ENCODE peak calls at places on chromosomes 5 and 9, in ten cellular contexts. One of them, this sample, is unnamed.

GRCh38 chr5:154652746-154653417 is 102.3 kb upstream of the LARP1 start:
- DNase-seq in right cardiac atrium: no peak
- DNase-seq in fibroblast of lung: no peak
- DNase-seq in AG04450: no peak
- DNase-seq in foreskin fibroblast: no peak
- DNase-seq in lower leg skin: no peak
- DNase-seq in kidney: peak; percentile 15
- DNase-seq in epithelial cell of proximal tubule: no peak
- DNase-seq in fibroblast of the aortic adventitia: peak; percentile 9
- DNase-seq in WERI-Rb-1: no peak
- DNase-seq in this sample: no peak

GRCh38 chr5:43432486-43433365 is 20.5 kb upstream of the CCL28 start:
- DNase-seq in right cardiac atrium: peak; percentile 76
- DNase-seq in fibroblast of lung: peak; percentile 87
- DNase-seq in AG04450: no peak
- DNase-seq in foreskin fibroblast: peak; percentile 72
- DNase-seq in lower leg skin: peak; percentile 77
- DNase-seq in kidney: peak; percentile 92
- DNase-seq in epithelial cell of proximal tubule: peak; percentile 96
- DNase-seq in fibroblast of the aortic adventitia: peak; percentile 94
- DNase-seq in WERI-Rb-1: no peak
- DNase-seq in this sample: no peak

GRCh38 chr5:79802404-79802803 is 112.8 kb downstream of the CMYA5 start:
- DNase-seq in right cardiac atrium: no peak
- DNase-seq in fibroblast of lung: no peak
- DNase-seq in AG04450: no peak
- DNase-seq in foreskin fibroblast: no peak
- DNase-seq in lower leg skin: no peak
- DNase-seq in kidney: no peak
- DNase-seq in epithelial cell of proximal tubule: no peak
- DNase-seq in fibroblast of the aortic adventitia: no peak
- DNase-seq in WERI-Rb-1: no peak
- DNase-seq in this sample: no peak

GRCh38 chr5:64635056-64635686 is 55.1 kb upstream of the SHISAL2B start:
- DNase-seq in right cardiac atrium: no peak
- DNase-seq in fibroblast of lung: peak; percentile 62
- DNase-seq in AG04450: peak; percentile 15
- DNase-seq in foreskin fibroblast: peak; percentile 20
- DNase-seq in lower leg skin: no peak
- DNase-seq in kidney: no peak
- DNase-seq in epithelial cell of proximal tubule: no peak
- DNase-seq in fibroblast of the aortic adventitia: peak; percentile 64
- DNase-seq in WERI-Rb-1: no peak
- DNase-seq in this sample: peak; percentile 29

GRCh38 chr5:157004893-157005551 is 42.0 kb upstream of the TIMD4 start:
- DNase-seq in right cardiac atrium: no peak
- DNase-seq in fibroblast of lung: no peak
- DNase-seq in AG04450: no peak
- DNase-seq in foreskin fibroblast: no peak
- DNase-seq in lower leg skin: no peak
- DNase-seq in kidney: no peak
- DNase-seq in epithelial cell of proximal tubule: peak; percentile 72
- DNase-seq in fibroblast of the aortic adventitia: no peak
- DNase-seq in WERI-Rb-1: no peak
- DNase-seq in this sample: no peak

GRCh38 chr5:179373961-179374505 is 28.8 kb upstream of the ADAMTS2 start:
- DNase-seq in right cardiac atrium: no peak
- DNase-seq in fibroblast of lung: no peak
- DNase-seq in AG04450: no peak
- DNase-seq in foreskin fibroblast: no peak
- DNase-seq in lower leg skin: no peak
- DNase-seq in kidney: peak; percentile 51
- DNase-seq in epithelial cell of proximal tubule: no peak
- DNase-seq in fibroblast of the aortic adventitia: no peak
- DNase-seq in WERI-Rb-1: no peak
- DNase-seq in this sample: no peak

GRCh38 chr5:2863675-2864433 is 112.4 kb upstream of the IRX2 start:
- DNase-seq in right cardiac atrium: no peak
- DNase-seq in fibroblast of lung: no peak
- DNase-seq in AG04450: no peak
- DNase-seq in foreskin fibroblast: no peak
- DNase-seq in lower leg skin: no peak
- DNase-seq in kidney: no peak
- DNase-seq in epithelial cell of proximal tubule: no peak
- DNase-seq in fibroblast of the aortic adventitia: no peak
- DNase-seq in WERI-Rb-1: no peak
- DNase-seq in this sample: no peak

GRCh38 chr9:130890869-130891698 is 5.5 kb downstream of the QRFP start:
- DNase-seq in right cardiac atrium: no peak
- DNase-seq in fibroblast of lung: no peak
- DNase-seq in AG04450: no peak
- DNase-seq in foreskin fibroblast: no peak
- DNase-seq in lower leg skin: no peak
- DNase-seq in kidney: peak; percentile 49
- DNase-seq in epithelial cell of proximal tubule: no peak
- DNase-seq in fibroblast of the aortic adventitia: no peak
- DNase-seq in WERI-Rb-1: no peak
- DNase-seq in this sample: no peak

DNA sequence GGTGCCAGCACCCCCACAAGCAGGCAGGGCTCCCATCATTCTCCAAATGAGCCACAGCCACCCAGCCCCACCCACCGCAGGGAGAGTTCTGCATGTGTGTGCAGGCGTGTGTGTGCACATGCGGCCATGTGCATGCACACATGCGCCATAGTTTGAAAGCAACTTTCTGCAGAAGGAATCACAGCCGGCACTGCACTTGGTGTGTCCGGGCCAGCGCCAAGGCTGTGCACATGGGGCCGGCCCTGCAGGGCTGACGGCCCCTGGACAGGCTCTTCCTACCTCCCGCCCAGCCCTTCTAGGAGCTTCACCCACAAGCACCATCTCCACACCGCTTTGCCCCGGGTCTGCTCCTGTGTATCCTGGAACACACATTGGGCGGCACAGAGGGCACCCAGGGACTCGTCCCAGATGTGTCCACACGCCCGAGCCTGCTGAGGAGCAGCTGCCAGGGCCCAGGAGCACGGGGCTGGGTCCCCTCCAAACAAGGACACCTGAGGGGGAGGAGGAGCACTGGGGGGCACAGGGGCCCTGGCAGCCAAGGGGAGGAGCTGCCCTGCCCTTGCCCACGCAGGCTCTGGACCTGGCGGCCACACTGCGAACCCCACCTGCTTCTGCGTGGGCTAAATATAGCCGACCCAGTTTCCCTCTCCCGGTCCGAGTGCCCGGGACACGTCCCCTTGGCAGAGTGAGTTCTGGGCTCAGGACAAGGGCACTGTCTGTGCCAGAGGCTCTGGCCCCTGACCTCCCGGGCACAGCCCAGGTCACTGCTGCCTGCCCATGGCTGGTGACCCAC is 19.1 kb downstream of the TPPP start:
- DNase-seq in right cardiac atrium: peak; percentile 32
- DNase-seq in fibroblast of lung: no peak
- DNase-seq in AG04450: no peak
- DNase-seq in foreskin fibroblast: no peak
- DNase-seq in lower leg skin: no peak
- DNase-seq in kidney: peak; percentile 68
- DNase-seq in epithelial cell of proximal tubule: no peak
- DNase-seq in fibroblast of the aortic adventitia: no peak
- DNase-seq in WERI-Rb-1: no peak
- DNase-seq in this sample: no peak
- H3K4me3 ChIP-seq in right cardiac atrium: no peak overlapping the region
- H3K4me3 ChIP-seq in fibroblast of lung: no peak overlapping the region
- H3K4me3 ChIP-seq in AG04450: no peak overlapping the region
- H3K4me3 ChIP-seq in foreskin fibroblast: no peak overlapping the region
- H3K4me3 ChIP-seq in lower leg skin: no peak overlapping the region
- H3K4me3 ChIP-seq in kidney: no peak overlapping the region
- H3K4me3 ChIP-seq in epithelial cell of proximal tubule: no peak overlapping the region
- H3K4me3 ChIP-seq in fibroblast of the aortic adventitia: no peak overlapping the region
- H3K4me3 ChIP-seq in WERI-Rb-1: no peak overlapping the region
- H3K4me3 ChIP-seq in this sample: no peak overlapping the region

DNA sequence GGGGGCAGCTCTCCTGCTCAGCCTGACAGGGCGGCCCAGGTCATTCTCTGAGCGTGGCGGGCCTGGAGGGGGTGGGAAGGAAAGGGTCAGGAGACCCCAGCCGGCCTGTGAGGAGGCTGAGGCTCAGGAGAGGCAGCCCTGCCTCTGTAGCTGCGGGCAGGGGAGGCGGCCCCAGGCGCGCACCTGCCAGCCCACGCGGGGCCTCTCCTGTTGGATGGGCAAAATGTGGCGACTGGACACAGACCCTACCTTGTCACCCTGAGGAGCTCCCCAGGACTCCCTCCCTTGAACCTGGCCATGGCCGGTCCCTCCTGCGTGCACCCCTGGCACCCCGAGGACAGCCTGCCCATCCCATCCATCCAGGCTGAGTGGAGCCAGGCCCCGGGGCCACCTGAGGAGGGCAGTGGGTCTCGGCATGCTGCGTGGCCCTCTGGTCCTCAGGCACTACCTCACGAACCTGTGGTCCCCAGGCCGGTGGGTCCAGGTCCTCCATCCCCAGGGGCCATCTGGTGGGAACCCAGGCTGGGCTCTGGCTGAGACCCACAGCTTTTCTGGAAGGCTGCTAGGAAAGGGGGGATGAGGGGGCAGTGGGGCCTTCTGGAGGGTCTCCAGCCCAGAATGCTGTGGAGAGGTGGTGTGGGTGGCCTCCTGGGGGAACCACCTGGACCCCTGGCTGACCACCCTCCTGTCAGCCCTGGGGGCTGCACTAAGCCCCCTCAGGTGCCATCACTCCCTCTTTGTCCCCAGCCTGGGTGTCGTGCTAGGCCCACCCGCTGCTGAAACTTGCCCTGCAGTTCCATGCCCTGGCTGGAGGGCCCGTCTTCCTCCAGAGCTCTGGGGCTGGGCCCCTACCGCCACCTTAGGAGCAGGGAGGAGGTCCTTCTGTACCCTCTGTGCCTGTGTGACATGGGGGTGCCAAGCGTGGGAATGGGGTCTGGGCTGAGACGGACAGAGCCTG is 15.2 kb upstream of the NRARP start:
- DNase-seq in right cardiac atrium: no peak
- DNase-seq in fibroblast of lung: no peak
- DNase-seq in AG04450: no peak
- DNase-seq in foreskin fibroblast: no peak
- DNase-seq in lower leg skin: peak; percentile 13
- DNase-seq in kidney: peak; percentile 68
- DNase-seq in epithelial cell of proximal tubule: no peak
- DNase-seq in fibroblast of the aortic adventitia: no peak
- DNase-seq in WERI-Rb-1: no peak
- DNase-seq in this sample: no peak
- H3K4me3 ChIP-seq in right cardiac atrium: no peak overlapping the region
- H3K4me3 ChIP-seq in fibroblast of lung: no peak overlapping the region
- H3K4me3 ChIP-seq in AG04450: no peak overlapping the region
- H3K4me3 ChIP-seq in foreskin fibroblast: no peak overlapping the region
- H3K4me3 ChIP-seq in lower leg skin: no peak overlapping the region
- H3K4me3 ChIP-seq in kidney: no peak overlapping the region
- H3K4me3 ChIP-seq in epithelial cell of proximal tubule: no peak overlapping the region
- H3K4me3 ChIP-seq in fibroblast of the aortic adventitia: no peak overlapping the region
- H3K4me3 ChIP-seq in WERI-Rb-1: no peak overlapping the region
- H3K4me3 ChIP-seq in this sample: no peak overlapping the region

GRCh38 chr5:68287631-68287975 is 72.0 kb downstream of the PIK3R1 start:
- DNase-seq in right cardiac atrium: no peak
- DNase-seq in fibroblast of lung: no peak
- DNase-seq in AG04450: no peak
- DNase-seq in foreskin fibroblast: no peak
- DNase-seq in lower leg skin: no peak
- DNase-seq in kidney: no peak
- DNase-seq in epithelial cell of proximal tubule: no peak
- DNase-seq in fibroblast of the aortic adventitia: no peak
- DNase-seq in WERI-Rb-1: no peak
- DNase-seq in this sample: no peak

GRCh38 chr5:68288756-68289134 is 73.2 kb downstream of the PIK3R1 start:
- DNase-seq in right cardiac atrium: no peak
- DNase-seq in fibroblast of lung: no peak
- DNase-seq in AG04450: no peak
- DNase-seq in foreskin fibroblast: no peak
- DNase-seq in lower leg skin: no peak
- DNase-seq in kidney: peak; percentile 57
- DNase-seq in epithelial cell of proximal tubule: no peak
- DNase-seq in fibroblast of the aortic adventitia: no peak
- DNase-seq in WERI-Rb-1: no peak
- DNase-seq in this sample: no peak

GRCh38 chr5:68286612-68286912 is 71.0 kb downstream of the PIK3R1 start:
- DNase-seq in right cardiac atrium: no peak
- DNase-seq in fibroblast of lung: no peak
- DNase-seq in AG04450: no peak
- DNase-seq in foreskin fibroblast: no peak
- DNase-seq in lower leg skin: no peak
- DNase-seq in kidney: no peak
- DNase-seq in epithelial cell of proximal tubule: no peak
- DNase-seq in fibroblast of the aortic adventitia: no peak
- DNase-seq in WERI-Rb-1: no peak
- DNase-seq in this sample: no peak

GRCh38 chr5:68289576-68289975 is 74.0 kb downstream of the PIK3R1 start:
- DNase-seq in right cardiac atrium: no peak
- DNase-seq in fibroblast of lung: no peak
- DNase-seq in AG04450: no peak
- DNase-seq in foreskin fibroblast: no peak
- DNase-seq in lower leg skin: no peak
- DNase-seq in kidney: no peak
- DNase-seq in epithelial cell of proximal tubule: no peak
- DNase-seq in fibroblast of the aortic adventitia: no peak
- DNase-seq in WERI-Rb-1: no peak
- DNase-seq in this sample: no peak

DNA sequence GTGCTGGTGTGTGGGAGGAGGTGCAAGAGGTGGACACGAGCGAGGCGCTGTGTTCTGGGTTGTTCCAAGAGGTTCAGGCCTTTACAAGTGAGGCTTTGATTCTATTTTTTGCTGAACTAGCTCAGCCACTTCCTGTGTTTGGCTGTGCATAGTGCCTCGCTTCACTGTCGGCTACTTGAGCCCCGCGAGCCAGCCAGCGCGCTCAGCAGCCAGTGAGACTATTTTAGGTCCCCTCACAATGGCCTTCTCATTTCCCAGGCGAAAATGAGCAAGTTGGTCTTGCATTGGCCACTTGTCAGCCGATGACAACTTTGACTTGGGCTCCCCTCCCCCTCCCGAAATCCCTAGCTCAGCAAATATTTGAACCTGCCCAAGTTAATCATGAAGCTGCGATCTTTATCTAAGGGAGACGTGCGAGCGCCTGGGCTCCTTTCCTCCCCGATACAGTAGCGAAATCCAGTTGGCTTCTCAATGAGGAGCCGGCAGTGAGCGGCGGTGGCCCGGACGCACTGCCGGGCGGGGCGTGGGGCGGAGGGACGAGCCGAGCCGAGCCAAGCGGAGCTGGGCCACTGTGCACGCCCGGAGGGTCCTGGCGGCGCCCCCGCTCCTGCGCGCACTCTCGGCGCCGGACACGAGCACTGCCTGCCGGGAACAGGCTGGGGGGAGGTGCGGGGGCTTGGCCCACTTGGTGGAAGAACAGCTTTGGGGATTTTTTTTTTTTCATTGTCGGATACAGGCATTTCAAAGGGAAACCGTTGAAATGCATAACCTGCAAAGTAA is 72.6 kb downstream of the PIK3R1 start:
- DNase-seq in right cardiac atrium: peak; percentile 71
- DNase-seq in fibroblast of lung: peak; percentile 51
- DNase-seq in AG04450: no peak
- DNase-seq in foreskin fibroblast: peak; percentile 25
- DNase-seq in lower leg skin: peak; percentile 48
- DNase-seq in kidney: peak; percentile 93
- DNase-seq in epithelial cell of proximal tubule: no peak
- DNase-seq in fibroblast of the aortic adventitia: peak; percentile 50
- DNase-seq in WERI-Rb-1: peak; percentile 17
- DNase-seq in this sample: no peak
- H3K4me3 ChIP-seq in right cardiac atrium: peak overlapping the region; percentile 55
- H3K4me3 ChIP-seq in fibroblast of lung: peak overlapping the region; percentile 60
- H3K4me3 ChIP-seq in AG04450: peak overlapping the region; percentile 61
- H3K4me3 ChIP-seq in foreskin fibroblast: peak overlapping the region; percentile 55
- H3K4me3 ChIP-seq in lower leg skin: peak overlapping the region; percentile 39
- H3K4me3 ChIP-seq in kidney: peak overlapping the region; percentile 73
- H3K4me3 ChIP-seq in epithelial cell of proximal tubule: peak overlapping the region; percentile 68
- H3K4me3 ChIP-seq in fibroblast of the aortic adventitia: peak overlapping the region; percentile 62
- H3K4me3 ChIP-seq in WERI-Rb-1: peak overlapping the region; percentile 34
- H3K4me3 ChIP-seq in this sample: peak overlapping the region; percentile 46

GRCh38 chr5:38535281-38535750 is 21.1 kb downstream of the LIFR start:
- DNase-seq in right cardiac atrium: no peak
- DNase-seq in fibroblast of lung: peak; percentile 70
- DNase-seq in AG04450: no peak
- DNase-seq in foreskin fibroblast: no peak
- DNase-seq in lower leg skin: no peak
- DNase-seq in kidney: no peak
- DNase-seq in epithelial cell of proximal tubule: no peak
- DNase-seq in fibroblast of the aortic adventitia: no peak
- DNase-seq in WERI-Rb-1: no peak
- DNase-seq in this sample: no peak
- H3K4me3 ChIP-seq in right cardiac atrium: no peak overlapping the region
- H3K4me3 ChIP-seq in fibroblast of lung: no peak overlapping the region
- H3K4me3 ChIP-seq in AG04450: no peak overlapping the region
- H3K4me3 ChIP-seq in foreskin fibroblast: no peak overlapping the region
- H3K4me3 ChIP-seq in lower leg skin: no peak overlapping the region
- H3K4me3 ChIP-seq in kidney: no peak overlapping the region
- H3K4me3 ChIP-seq in epithelial cell of proximal tubule: no peak overlapping the region
- H3K4me3 ChIP-seq in fibroblast of the aortic adventitia: no peak overlapping the region
- H3K4me3 ChIP-seq in WERI-Rb-1: no peak overlapping the region
- H3K4me3 ChIP-seq in this sample: no peak overlapping the region

This sample was measured in HFF-Myc.